ENCODE peak calls at places on chromosome 16, in four cellular contexts. J is HL-60, W is omental fat pad, Y is lower lobe of right lung. R is an unnamed sample.
A peak's percentile ranks its signal among the peaks of the same experiment; 100 is the strongest.

GRCh38 chr16:70749681-70750601 is 51.0 kb downstream of the VAC14 start:
- DNase-seq in J (no peak), Y (no peak), W (no peak), R (peak; percentile 74)

GRCh38 chr16:48279199-48279598 is 31.9 kb upstream of the ABCC11 start:
- DNase-seq in Y (no peak), W (no peak), J (no peak), R (no peak)

GRCh38 chr16:10870137-10870776 is 6.7 kb upstream of the CIITA start:
- DNase-seq in W (no peak), Y (no peak), J (no peak), R (peak; percentile 76)

GRCh38 chr16:26317885-26318284 is 626.1 kb downstream of the HS3ST4 start:
- DNase-seq in J (no peak), W (no peak), Y (no peak), R (no peak)

GRCh38 chr16:67163164-67163902 is 1.2 kb upstream of the HSF4 start:
- DNase-seq in Y (no peak), W (no peak), J (no peak), R (no peak)

GRCh38 chr16:56643080-56643778 is 4.8 kb downstream of the MT1A start:
- DNase-seq in J (peak; percentile 65), W (peak; percentile 68), Y (peak; percentile 87), R (peak; percentile 78)

GRCh38 chr16:14002416-14002815 is 68.7 kb upstream of the MRTFB start:
- DNase-seq in Y (no peak), W (no peak), J (no peak), R (peak; percentile 28)

GRCh38 chr16:23518435-23518891 is 8.2 kb upstream of the GGA2 start:
- DNase-seq in W (no peak), Y (no peak), J (no peak), R (peak; percentile 82)

GRCh38 chr16:68786685-68787418 is 49.8 kb downstream of the CDH1 start:
- DNase-seq in Y (no peak), J (no peak), W (no peak), R (no peak)

GRCh38 chr16:52861614-52862022 is 191.1 kb downstream of the CHD9NB start:
- DNase-seq in J (no peak), W (no peak), Y (no peak), R (peak; percentile 8)

GRCh38 chr16:63998-64913 is 8.2 kb downstream of the RHBDF1 start:
- DNase-seq in J (no peak), Y (no peak), W (no peak), R (no peak)

GRCh38 chr16:86074651-86075487 is 175.9 kb downstream of the IRF8 start:
- DNase-seq in W (no peak), Y (no peak), J (no peak), R (peak; percentile 89)

GRCh38 chr16:57482845-57483545 is 3.3 kb downstream of the DOK4 start:
- DNase-seq in J (no peak), W (peak; percentile 18), Y (no peak), R (no peak)

GRCh38 chr16:84598391-84598750 is 19.5 kb downstream of the COTL1 start:
- DNase-seq in W (no peak), J (no peak), Y (peak; percentile 35), R (no peak)

GRCh38 chr16:80852261-80852872 is 48.0 kb upstream of the CDYL2 start:
- DNase-seq in Y (no peak), W (no peak), J (no peak), R (peak; percentile 44)

GRCh38 chr16:1543085-1543896 is 9.8 kb downstream of the TMEM204 start:
- DNase-seq in Y (peak; percentile 80), J (peak; percentile 69), W (no peak), R (peak; percentile 91)

GRCh38 chr16:13835935-13836334 is 84.0 kb upstream of the ERCC4 start:
- DNase-seq in Y (no peak), J (no peak), W (no peak), R (no peak)

GRCh38 chr16:22369221-22369811 is 5.1 kb downstream of the CDR2 start:
- DNase-seq in W (no peak), Y (no peak), J (no peak), R (peak; percentile 68)

GRCh38 chr16:5903153-5903552 is 805.6 kb upstream of the EEF2KMT start:
- DNase-seq in J (no peak), W (no peak), Y (no peak), R (no peak)

GRCh38 chr16:19184823-19185509 is 16.9 kb downstream of the SYT17 start:
- DNase-seq in W (no peak), Y (no peak), J (no peak), R (no peak)

GRCh38 chr16:75287708-75288107 is 36.3 kb upstream of the BCAR1 start:
- DNase-seq in Y (peak; percentile 82), W (no peak), J (no peak), R (peak; percentile 82)

GRCh38 chr16:14215941-14216340 is 144.8 kb downstream of the MRTFB start:
- DNase-seq in J (no peak), W (no peak), Y (no peak), R (no peak)

GRCh38 chr16:66193543-66194229 is 172.8 kb upstream of the CDH5 start:
- DNase-seq in W (no peak), Y (no peak), J (no peak), R (no peak)

GRCh38 chr16:29318037-29318436 is 88.5 kb downstream of the NPIPB11 start:
- DNase-seq in Y (no peak), W (no peak), J (no peak), R (peak; percentile 38)
- TF ChIP-seq CTCF in Y (peak; percentile 52), W (no peak), J (no peak), R (peak; percentile 40)

DNA sequence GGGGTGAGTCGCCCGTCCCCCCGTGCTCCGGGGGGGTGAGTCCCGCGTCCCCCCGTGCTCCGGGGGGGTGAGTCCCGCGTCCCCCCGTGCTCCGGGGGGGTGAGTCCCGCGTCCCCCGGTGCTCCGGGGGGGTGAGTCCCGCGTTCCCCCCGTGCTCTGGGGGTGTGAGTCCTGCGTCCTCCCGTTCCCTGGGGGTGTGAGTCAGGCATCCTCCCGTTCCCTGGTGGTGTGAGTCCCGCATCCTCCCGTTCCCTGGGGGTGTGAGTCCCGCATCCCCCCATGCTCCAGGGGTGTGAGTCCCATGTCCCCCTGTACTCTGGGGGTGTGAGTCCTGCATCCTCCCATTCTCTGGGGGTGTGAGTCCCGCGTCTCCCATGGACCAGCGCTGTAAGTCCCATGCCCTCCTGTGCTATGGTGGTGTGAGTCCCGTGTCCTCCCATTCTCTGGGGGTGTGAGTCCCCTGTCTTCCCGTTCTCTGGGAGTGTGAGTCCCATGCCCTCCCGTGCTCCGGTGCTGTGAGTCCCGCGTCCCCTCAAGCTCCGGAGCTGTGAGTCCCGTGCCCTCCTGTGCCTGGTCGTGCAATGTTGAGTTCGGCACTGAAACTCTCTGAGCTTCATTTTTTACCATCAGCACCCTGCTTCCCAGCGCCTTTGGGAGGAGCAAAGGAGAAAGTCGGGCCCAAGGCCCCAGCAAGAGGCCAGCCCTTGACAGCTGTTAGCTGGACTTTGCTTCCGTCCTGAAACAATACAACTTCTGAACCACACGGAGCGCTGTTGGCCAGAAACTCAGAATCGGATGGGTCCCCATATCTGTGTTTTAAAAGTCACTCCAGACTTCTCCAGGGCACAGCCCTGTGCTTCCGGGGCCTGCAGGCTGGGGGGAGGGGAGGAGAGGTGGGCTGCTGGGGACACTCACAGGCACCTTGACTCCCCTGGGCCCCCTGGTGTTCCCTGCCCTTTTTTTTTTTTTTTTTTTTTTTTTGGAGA is 11.5 kb upstream of the ZC3H18 start:
- DNase-seq in Y (peak; percentile 67), W (no peak), J (no peak), R (peak; percentile 75)
- TF ChIP-seq CTCF in Y (peak; percentile 34), W (no peak), J (no peak), R (peak; percentile 51)

GRCh38 chr16:3095869-3096268 is 3.2 kb downstream of the ZSCAN10 start:
- DNase-seq in W (no peak), Y (peak; percentile 71), J (peak; percentile 62), R (peak; percentile 85)

GRCh38 chr16:3089717-3090592 is 9.1 kb downstream of the ZSCAN10 start:
- DNase-seq in Y (no peak), W (no peak), J (no peak), R (no peak)

GRCh38 chr16:3094289-3095027 is 4.6 kb downstream of the ZSCAN10 start:
- DNase-seq in J (no peak), Y (no peak), W (no peak), R (peak; percentile 75)

GRCh38 chr16:3091551-3091950 is 7.5 kb downstream of the ZSCAN10 start:
- DNase-seq in J (no peak), Y (no peak), W (no peak), R (no peak)

DNA sequence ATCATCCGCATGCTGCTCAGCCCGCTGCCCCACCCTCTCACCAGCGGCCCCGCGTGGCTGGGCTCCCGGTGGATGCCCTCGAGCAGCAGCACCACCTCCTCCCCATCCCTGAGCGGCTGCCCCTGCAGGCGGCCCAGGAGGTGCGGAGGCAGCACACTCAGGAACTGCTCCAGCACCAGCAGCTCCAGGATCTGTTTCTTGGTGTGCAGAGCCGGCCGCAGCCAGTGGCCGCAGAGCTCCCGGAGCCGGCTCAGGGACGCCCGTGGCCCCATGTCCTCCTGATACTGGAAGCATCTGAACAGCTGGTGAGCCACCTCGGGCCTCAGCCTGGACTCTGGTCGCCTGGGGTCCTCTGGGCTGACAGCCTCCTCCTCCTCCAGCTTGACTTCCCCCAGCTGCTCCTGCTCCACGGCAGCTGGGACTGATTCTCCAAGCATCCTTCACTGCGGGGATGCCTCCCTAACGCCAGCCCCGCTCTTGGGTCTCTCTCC is 6.5 kb downstream of the ZSCAN10 start:
- DNase-seq in W (no peak), Y (no peak), J (no peak), R (no peak)
- TF ChIP-seq CTCF in W (no peak), Y (no peak), J (no peak), R (no peak)

GRCh38 chr16:51343411-51343810 is 192.3 kb upstream of the SALL1 start:
- DNase-seq in W (no peak), J (no peak), Y (no peak), R (no peak)

GRCh38 chr16:51337662-51338061 is 186.6 kb upstream of the SALL1 start:
- DNase-seq in W (no peak), J (no peak), Y (no peak), R (no peak)
- TF ChIP-seq CTCF in W (no peak), J (no peak), Y (no peak), R (no peak)

DNA sequence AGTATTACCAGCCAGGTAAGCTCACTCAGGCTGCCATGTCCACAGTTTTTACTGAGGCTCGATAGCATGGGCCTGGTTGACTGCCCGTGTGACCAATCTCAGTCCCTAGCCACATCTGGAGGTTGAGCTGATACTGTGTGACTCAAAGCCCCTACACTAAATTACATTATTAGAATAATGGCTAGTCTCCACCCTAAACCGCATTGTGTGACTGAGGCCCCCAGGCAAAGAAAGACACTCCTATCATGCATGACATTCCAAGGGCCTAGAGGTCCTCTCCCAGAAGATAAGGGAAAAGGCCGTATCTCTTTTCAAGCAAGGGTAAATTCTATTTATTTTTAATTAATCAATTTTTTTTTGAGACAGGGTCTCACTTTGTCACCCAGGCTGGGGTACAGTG is 505.3 kb downstream of the HAPSTR1 start:
- DNase-seq in J (no peak), W (no peak), Y (no peak), R (no peak)
- TF ChIP-seq CTCF in J (no peak), W (no peak), Y (no peak), R (no peak)

R was measured in NB4.